ENCODE peak calls at places on chromosome 10, in five cellular contexts. D is astrocyte, B is IMR-90, F is neural progenitor cell, T is GM23248. U is an unnamed sample.

GRCh38 chr10:102115775-102116174 is 4.4 kb downstream of the LDB1 start:
- DNase-seq in D (no peak), B (peak), F (no peak), T (peak), U (no peak)

GRCh38 chr10:48610585-48611093 is 5.8 kb upstream of the ARHGAP22 start:
- DNase-seq in D (no peak), B (no peak), F (no peak), T (peak), U (no peak)

GRCh38 chr10:13659887-13660544 is 73.3 kb downstream of the PRPF18 start:
- DNase-seq in D (peak), B (peak), F (peak), T (peak), U (peak)

GRCh38 chr10:127797339-127797738 is 60.4 kb downstream of the FOXI2 start:
- DNase-seq in D (no peak), B (peak), F (no peak), T (no peak), U (no peak)

GRCh38 chr10:69348824-69349541 is 67.7 kb downstream of the TACR2 start:
- DNase-seq in D (peak), B (peak), F (no peak), T (peak), U (peak)

GRCh38 chr10:72419241-72419640 is 64.5 kb upstream of the DNAJB12 start:
- DNase-seq in D (no peak), B (no peak), F (no peak), T (no peak), U (no peak)

GRCh38 chr10:47445720-47446119 is 38.2 kb downstream of the ANXA8 start:
- DNase-seq in D (no peak), B (no peak), F (no peak), T (no peak), U (no peak)

GRCh38 chr10:104515670-104516199 is 125.4 kb upstream of the SORCS3 start:
- DNase-seq in D (no peak), B (no peak), F (no peak), T (no peak), U (no peak)

GRCh38 chr10:72505435-72505834 is 120.4 kb downstream of the MICU1 start:
- DNase-seq in D (no peak), B (no peak), F (no peak), T (no peak), U (no peak)

GRCh38 chr10:122333037-122333436 is 41.5 kb upstream of the PLEKHA1 start:
- DNase-seq in D (no peak), B (no peak), F (no peak), T (peak), U (no peak)

GRCh38 chr10:103492655-103493261 is 747 bp upstream of the NEURL1 start:
- DNase-seq in D (no peak), B (no peak), F (no peak), T (peak), U (no peak)

GRCh38 chr10:103491729-103492364 is 1.7 kb upstream of the NEURL1 start:
- DNase-seq in D (peak), B (peak), F (peak), T (peak), U (peak)

GRCh38 chr10:103493362-103493871 is at the start of gene NEURL1:
- DNase-seq in D (no peak), B (no peak), F (peak), T (peak), U (peak)

GRCh38 chr10:103493911-103494877 is 689 bp downstream of the NEURL1 start:
- DNase-seq in D (no peak), B (no peak), F (peak), T (peak), U (peak)

DNA sequence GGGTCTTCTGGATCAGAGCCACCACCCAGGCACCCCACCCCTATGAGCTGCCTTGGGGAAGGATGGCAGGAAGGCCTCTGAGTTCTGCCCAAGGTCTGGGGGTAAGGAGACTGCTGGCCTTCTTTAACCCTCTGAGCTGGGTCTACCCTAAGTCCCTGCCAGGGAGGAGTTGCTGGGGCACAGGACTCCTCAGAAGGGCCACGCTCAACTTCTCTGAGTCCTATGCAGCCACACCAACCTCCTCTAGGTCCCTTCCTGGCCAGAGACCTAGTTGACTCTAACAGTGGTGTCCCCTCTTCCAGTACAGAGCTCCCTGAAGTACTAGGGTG is 2.6 kb upstream of the NEURL1 start:
- DNase-seq in D (no peak), B (no peak), F (no peak), T (no peak), U (no peak)
- H3K9ac ChIP-seq in D (no peak), B (no peak), F (no peak), T (no peak), U (no peak)

DNA sequence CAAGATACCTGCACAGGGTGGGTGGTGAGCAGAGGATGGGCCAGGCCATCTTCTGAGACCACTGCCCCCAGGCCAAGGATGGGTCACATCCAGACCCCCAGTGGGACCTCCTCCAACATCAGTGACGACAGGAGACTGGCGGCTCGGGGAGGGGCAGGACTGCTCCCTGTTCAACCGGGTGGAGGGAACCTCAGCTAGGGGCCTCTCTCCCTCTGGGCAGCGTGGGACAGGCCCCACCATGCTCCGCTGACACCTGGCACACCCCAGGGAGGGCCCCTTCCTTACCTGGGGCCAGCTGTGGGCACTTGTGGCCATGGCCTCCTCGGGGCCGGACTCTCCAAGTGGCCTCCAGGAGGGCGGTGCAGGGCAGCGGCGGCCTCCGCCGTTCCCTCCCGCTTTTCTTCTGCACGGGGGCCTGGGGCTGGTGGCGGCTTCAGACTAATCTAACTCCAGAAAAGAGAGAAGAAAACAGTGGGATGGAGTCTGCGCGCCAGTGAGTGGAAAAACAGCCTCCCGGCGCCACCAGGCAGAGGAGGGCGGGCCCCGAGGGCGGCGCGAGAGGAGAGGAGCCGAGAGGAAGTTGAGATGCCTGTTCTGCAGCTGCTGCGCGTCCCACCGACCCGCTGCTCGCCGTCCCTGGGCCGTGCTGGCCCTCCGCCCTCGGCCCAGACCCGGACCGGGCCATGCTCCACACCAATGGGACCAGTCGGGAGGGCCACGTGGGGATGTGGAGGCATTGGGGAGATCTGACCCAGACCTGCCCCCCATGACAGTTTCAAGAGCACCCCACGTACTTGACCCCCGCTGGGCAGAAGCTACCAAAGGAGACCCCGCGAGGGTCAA is at the start of gene CALHM2:
- DNase-seq in D (no peak), B (peak), F (peak), T (peak), U (peak)
- H3K4me3 ChIP-seq in D (peak), B (peak), F (peak), T (peak), U (peak)

DNA sequence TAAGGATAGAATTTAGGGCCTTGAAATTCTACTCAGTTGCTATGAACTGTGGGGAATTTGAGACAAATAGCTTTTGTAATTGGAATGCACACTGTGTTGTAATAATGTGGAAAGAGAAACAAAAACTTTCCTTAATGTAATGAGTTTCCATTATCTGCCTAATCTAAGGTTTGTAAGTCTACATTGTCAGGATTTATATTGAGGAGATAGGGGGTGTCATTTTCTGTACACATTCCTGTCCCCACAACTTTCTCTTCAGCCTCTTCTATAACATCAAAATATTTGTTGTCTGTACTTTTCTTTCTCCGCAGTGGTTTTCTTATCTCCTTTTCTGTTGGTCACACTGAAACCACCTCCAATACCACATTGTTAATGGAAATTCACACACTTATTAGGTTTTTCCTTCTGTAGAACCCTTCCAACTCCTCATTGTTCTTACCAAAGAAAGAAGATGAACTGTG is 41.5 kb downstream of the ARID5B start:
- DNase-seq in D (peak), B (peak), F (no peak), T (peak), U (peak)
- H3K9ac ChIP-seq in D (peak), B (peak), F (no peak), T (peak), U (peak)

GRCh38 chr10:88850712-88851111 is 932 bp downstream of the ANKRD22 start:
- DNase-seq in D (no peak), B (no peak), F (no peak), T (no peak), U (no peak)
- H3K4me3 ChIP-seq in D (no peak), B (no peak), F (no peak), T (no peak), U (no peak)

DNA sequence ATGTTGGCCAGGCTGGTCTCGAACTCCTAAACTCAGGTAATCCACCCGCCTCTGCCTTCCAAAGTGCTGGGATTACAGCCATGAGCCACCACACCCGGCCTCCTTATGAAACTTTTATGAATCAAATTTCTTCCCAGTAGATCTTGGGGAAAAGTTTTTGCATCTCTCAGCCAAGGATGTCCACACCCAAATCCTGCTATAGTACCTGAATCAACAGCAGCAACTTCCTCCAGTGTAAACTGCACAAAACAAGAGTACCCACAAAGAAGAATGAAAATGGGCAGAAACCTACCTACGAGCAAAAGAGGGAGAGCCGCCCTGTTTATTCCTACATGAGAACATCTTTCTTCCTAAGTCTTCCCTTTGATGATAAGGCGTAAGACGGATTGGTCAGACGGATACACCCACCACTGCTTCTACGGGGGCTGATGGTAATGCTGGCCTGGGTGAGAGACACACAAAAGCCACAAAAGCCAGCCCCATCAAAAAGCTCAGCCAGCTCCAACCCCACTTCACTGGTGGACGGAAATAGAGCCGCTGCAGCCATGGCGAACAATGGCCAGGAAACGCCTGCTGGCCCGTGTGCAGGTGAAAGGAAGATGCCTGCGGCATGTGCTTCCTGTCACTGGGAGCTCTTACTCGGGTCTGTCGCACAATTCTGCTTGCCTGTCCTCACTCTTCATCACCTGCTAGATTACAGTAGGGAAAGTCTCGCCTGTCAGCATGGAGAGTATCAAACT is 10.4 kb downstream of the JCAD start:
- DNase-seq in D (no peak), B (no peak), F (no peak), T (no peak), U (no peak)
- H3K9ac ChIP-seq in D (no peak), B (no peak), F (no peak), T (no peak), U (no peak)

DNA sequence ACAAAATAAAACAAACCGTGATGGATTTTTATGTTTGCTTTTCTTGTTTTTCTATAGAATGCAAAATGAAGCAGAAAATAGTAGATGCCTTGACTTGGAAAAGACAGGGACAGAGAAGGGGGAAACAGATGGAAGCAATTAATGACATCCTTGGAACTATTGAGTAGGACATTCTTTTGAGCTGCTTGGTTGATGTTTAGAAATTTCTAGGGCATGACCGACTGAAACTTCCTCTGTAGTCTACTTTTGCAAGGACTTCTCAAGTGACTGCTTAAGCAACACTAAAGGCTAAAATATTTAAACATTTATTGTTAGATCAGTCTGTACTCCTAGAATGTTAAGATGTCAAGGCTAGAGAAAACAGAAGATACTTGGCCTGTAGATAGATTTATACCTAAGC is 49.4 kb downstream of the VCL start:
- DNase-seq in D (peak), B (peak), F (no peak), T (peak), U (peak)
- H3K4me3 ChIP-seq in D (no peak), B (no peak), F (no peak), T (peak), U (peak)

GRCh38 chr10:103180491-103180890 is 12.6 kb downstream of the NT5C2 start:
- DNase-seq in D (no peak), B (no peak), F (no peak), T (no peak), U (no peak)

GRCh38 chr10:103171278-103171677 is 21.8 kb downstream of the NT5C2 start:
- DNase-seq in D (no peak), B (no peak), F (no peak), T (no peak), U (no peak)

GRCh38 chr10:103181244-103181643 is 11.8 kb downstream of the NT5C2 start:
- DNase-seq in D (no peak), B (no peak), F (no peak), T (no peak), U (no peak)

GRCh38 chr10:103175580-103176285 is 17.3 kb downstream of the NT5C2 start:
- DNase-seq in D (no peak), B (no peak), F (no peak), T (no peak), U (no peak)

GRCh38 chr10:103177123-103177522 is 15.9 kb downstream of the NT5C2 start:
- DNase-seq in D (no peak), B (no peak), F (no peak), T (no peak), U (no peak)
- H3K9ac ChIP-seq in D (no peak), B (no peak), F (no peak), T (no peak), U (no peak)

U was measured in adipocyte.